ENCODE peak calls at places on chromosomes 16 and 17, in nine cellular contexts. B, D, S, R, Y, K, Q, F and G are unnamed samples. For H3K36me3, the result is how much of the 10 kb centered on the place peaks cover.

GRCh38 chr17:33033176-33033575 is 41.5 kb downstream of the SPACA3 start:
- DNase-seq in B (no peak), D (no peak), S (no peak), R (no peak), Y (no peak), K (no peak), Q (no peak), F (no peak), G (no peak)

GRCh38 chr17:14840616-14841231 is 424.4 kb downstream of the PMP22 start:
- DNase-seq in B (no peak), D (no peak), S (no peak), R (no peak), Y (no peak), K (no peak), Q (no peak), F (no peak), G (no peak)

GRCh38 chr16:81366316-81366932 is 51.7 kb downstream of the GAN start:
- DNase-seq in B (no peak), D (no peak), S (peak), R (no peak), Y (no peak), K (no peak), Q (no peak), F (no peak), G (peak)

GRCh38 chr17:67377727-67378443 is 804 bp downstream of the PITPNC1 start:
- DNase-seq in B (peak), D (no peak), S (peak), R (peak), Y (peak), K (peak), Q (peak), F (peak), G (peak)

GRCh38 chr17:304461-304860 is 48.1 kb downstream of the RPH3AL start:
- DNase-seq in B (peak), D (no peak), S (no peak), R (no peak), Y (no peak), K (no peak), Q (no peak), F (peak), G (no peak)

GRCh38 chr17:49602783-49603182 is 27.1 kb downstream of the NXPH3 start:
- DNase-seq in B (no peak), D (no peak), S (no peak), R (no peak), Y (no peak), K (no peak), Q (no peak), F (no peak), G (no peak)

GRCh38 chr17:57873261-57874057 is 23.6 kb upstream of the MRPS23 start:
- DNase-seq in B (no peak), D (no peak), S (no peak), R (no peak), Y (no peak), K (no peak), Q (no peak), F (no peak), G (no peak)

GRCh38 chr16:31354394-31355291 is at the start of gene ITGAX:
- DNase-seq in B (peak), D (no peak), S (peak), R (peak), Y (peak), K (peak), Q (no peak), F (peak), G (peak)

GRCh38 chr16:65285128-65286120 is 163.6 kb upstream of the CDH11 start:
- DNase-seq in B (no peak), D (no peak), S (no peak), R (no peak), Y (peak), K (no peak), Q (no peak), F (no peak), G (no peak)

GRCh38 chr17:19346351-19347255 is 15.9 kb downstream of the B9D1 start:
- DNase-seq in B (no peak), D (peak), S (peak), R (no peak), Y (peak), K (peak), Q (peak), F (no peak), G (no peak)

DNA sequence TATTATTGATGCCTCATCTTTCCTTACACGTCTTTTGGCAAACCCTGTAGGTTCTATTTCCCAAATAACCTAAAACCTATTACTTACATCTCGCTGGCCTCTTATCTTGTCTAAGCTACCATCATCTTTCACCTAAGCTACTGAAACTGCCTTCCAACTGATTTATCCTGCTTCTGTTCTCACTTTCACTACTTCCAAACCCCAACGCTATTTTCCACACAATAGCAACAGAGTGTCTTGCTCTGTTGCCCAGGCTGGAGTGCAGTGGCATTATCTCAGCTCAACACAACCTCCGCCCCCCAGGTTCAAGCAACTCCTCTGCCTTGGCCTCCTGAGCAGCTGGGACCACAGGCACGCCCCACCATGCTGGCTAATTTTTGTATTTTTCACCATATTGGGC is 52.8 kb upstream of the INTS2 start:
- DNase-seq in B (no peak), D (no peak), S (no peak), R (no peak), Y (no peak), K (no peak), Q (no peak), F (no peak), G (no peak)
- H3K36me3 ChIP-seq in B (half or more), D (under half), S (under half), R (under half), Y (half or more), K (half or more), Q (under half), F (under half), G (under half)

GRCh38 chr16:14360326-14361037 is 269.6 kb downstream of the PARN start:
- DNase-seq in B (no peak), D (no peak), S (no peak), R (no peak), Y (no peak), K (no peak), Q (no peak), F (no peak), G (no peak)
- H3K36me3 ChIP-seq in B (under half), D (under half), S (under half), R (under half), Y (under half), K (under half), Q (under half), F (under half), G (under half)

DNA sequence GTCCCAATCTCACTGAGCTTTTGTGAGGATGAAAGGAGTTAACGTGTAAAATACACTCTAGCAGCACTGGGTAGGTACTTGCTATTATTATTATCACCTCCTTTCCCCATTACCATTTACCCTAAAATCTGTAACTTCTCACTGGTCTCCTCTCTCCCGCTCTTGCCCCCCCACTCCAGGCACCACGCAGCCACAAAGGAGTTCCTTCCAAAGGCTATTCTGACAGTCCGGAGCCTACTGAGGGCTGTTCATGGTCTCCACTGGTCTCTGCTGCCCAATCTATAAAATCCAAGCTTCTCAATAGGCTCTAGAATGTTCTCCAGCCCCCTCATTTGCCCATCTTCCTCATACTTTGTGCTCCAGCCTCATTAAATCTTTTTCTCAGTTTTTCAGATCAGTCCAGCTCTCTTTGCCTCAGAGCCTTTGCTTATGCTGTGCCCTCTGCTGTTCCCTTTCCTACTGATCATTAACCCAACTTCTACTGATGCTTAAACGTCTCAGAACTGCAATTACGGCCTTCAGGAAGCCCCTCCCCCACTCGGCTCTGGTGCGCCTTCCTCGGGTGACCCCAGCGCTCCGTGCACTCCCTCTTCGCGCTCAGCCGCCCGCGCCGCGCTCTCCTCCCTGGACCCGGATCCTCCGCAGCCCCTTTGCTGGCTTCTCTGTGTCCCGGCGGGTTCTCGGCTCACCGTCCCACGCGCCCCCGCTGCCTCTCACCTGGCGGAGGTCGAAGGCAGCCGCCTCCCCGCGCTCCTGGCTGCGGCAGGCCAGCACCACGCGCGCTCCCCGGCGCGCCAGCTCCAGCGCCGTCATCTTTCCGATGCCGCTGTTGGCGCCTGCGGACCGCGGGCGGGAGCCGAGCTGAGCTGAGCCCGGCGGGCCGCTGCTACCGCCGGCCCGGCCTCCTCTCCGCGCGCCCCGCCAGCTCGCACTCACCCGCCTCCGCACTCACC is 737 bp downstream of the DHRS13 start:
- DNase-seq in B (peak), D (no peak), S (no peak), R (peak), Y (peak), K (peak), Q (no peak), F (no peak), G (peak)
- H3K36me3 ChIP-seq in B (under half), D (under half), S (under half), R (under half), Y (under half), K (under half), Q (under half), F (under half), G (under half)

DNA sequence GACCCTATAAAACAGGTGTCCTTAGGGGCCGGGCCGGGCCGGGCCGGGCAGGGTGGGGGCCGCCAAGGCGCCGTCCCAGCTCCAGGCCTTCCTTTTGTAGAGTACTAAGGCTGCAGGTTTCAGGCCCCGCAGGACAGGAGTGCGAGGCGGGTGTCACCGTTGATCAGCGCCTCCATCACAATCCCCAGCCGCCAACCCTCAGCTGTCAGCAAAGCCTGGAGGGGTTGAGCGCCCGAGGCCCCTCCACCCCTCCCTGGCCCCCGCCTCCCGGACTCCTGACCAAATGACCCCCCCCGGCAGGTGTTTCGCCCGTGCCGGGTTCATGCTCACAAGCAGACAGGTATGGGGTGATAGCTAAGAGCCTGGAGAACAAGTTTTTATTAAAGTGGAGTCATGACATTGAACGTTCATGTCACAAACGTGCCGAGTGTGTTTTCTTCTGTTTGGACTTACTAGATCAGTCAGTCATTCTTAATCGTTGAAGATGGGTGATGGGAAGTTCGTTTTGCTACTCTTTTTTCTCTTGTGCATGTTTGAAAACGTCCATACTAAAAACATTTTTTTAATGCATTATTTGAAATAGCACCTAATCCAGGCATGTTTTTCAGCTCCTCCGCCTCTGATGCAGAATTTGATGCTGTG is 534 bp downstream of the ARL2BP start:
- DNase-seq in B (peak), D (no peak), S (peak), R (peak), Y (peak), K (peak), Q (no peak), F (no peak), G (peak)
- H3K36me3 ChIP-seq in B (under half), D (under half), S (under half), R (under half), Y (under half), K (under half), Q (under half), F (under half), G (under half)

GRCh38 chr17:46045639-46046038 is 46.6 kb downstream of the STH start:
- DNase-seq in B (no peak), D (no peak), S (peak), R (no peak), Y (no peak), K (no peak), Q (no peak), F (no peak), G (no peak)
- H3K36me3 ChIP-seq in B (half or more), D (under half), S (under half), R (under half), Y (half or more), K (half or more), Q (under half), F (under half), G (under half)

DNA sequence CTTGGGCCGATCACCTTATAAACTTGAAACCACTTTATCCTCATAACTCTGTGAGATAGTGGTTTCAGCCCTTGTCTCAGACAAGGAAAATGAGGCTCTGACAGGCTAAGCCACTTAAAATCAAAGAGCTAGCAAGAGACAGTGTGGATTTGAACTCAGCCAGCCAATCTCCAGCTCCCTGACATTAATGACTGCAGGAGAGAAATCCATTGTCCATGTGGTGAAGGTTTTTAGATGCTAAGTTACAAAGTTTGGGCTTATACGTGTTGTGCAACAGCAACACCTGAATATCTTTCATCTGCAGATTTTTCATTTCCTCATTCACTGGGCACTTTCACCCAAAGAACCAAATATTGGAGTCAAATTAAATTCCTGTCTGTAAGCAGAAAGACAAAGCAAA is 501.3 kb downstream of the GRIN2A start:
- DNase-seq in B (no peak), D (no peak), S (no peak), R (no peak), Y (no peak), K (no peak), Q (no peak), F (no peak), G (no peak)
- H3K36me3 ChIP-seq in B (under half), D (under half), S (under half), R (under half), Y (under half), K (under half), Q (under half), F (under half), G (under half)

GRCh38 chr17:83152221-83152744 is 72.9 kb downstream of the METRNL start:
- DNase-seq in B (no peak), D (no peak), S (no peak), R (peak), Y (no peak), K (no peak), Q (no peak), F (no peak), G (no peak)
- H3K36me3 ChIP-seq in B (under half), D (under half), S (under half), R (under half), Y (under half), K (under half), Q (under half), F (under half), G (under half)